ENCODE peak calls at places on chromosomes 2 and 18, in nine cellular contexts. X is left ventricle myocardium inferior; M is CD8-positive, alpha-beta memory T cell; B is body of pancreas; E is heart left ventricle; G is thoracic aorta; J is WERI-Rb-1; W is psoas muscle; P is tibial nerve. F is an unnamed sample.
A peak's percentile ranks its signal among the peaks of the same experiment; 100 is the strongest.

GRCh38 chr2:183019718-183020442 is 18.4 kb downstream of the NCKAP1 start:
- DNase-seq in G (no peak), W (no peak), B (no peak), P (no peak), E (no peak), X (no peak), M (no peak), J (no peak), F (no peak)

GRCh38 chr2:31693882-31694281 is 113.1 kb upstream of the SRD5A2 start:
- DNase-seq in J (no peak), E (no peak), G (no peak), M (no peak), P (no peak), X (no peak), W (no peak), B (no peak), F (no peak)

GRCh38 chr2:29360016-29360784 is 245.0 kb downstream of the CLIP4 start:
- DNase-seq in E (no peak), W (no peak), B (no peak), J (no peak), X (no peak), G (no peak), P (no peak), M (no peak), F (no peak)

GRCh38 chr2:15811367-15811766 is 129.0 kb upstream of the MYCN start:
- DNase-seq in G (no peak), B (no peak), J (no peak), X (no peak), M (no peak), P (no peak), W (no peak), E (no peak), F (no peak)

GRCh38 chr2:23801396-23801795 is 125.5 kb downstream of the ATAD2B start:
- DNase-seq in X (no peak), B (no peak), J (no peak), P (no peak), G (no peak), E (no peak), W (no peak), M (no peak), F (no peak)

GRCh38 chr2:98917031-98917459 is 19.0 kb downstream of the CRACDL start:
- DNase-seq in X (no peak), P (no peak), W (no peak), J (no peak), M (no peak), B (no peak), E (no peak), G (no peak), F (no peak)

GRCh38 chr2:208545398-208546042 is 138.9 kb downstream of the PTH2R start:
- DNase-seq in M (no peak), B (no peak), W (no peak), G (no peak), P (no peak), J (no peak), E (no peak), X (no peak), F (no peak)

GRCh38 chr2:196823750-196824149 is 14.6 kb upstream of the C2orf66 start:
- DNase-seq in G (no peak), P (no peak), E (no peak), J (no peak), M (no peak), B (no peak), W (no peak), X (no peak), F (no peak)

GRCh38 chr2:107698861-107699260 is 127.8 kb upstream of the RGPD4 start:
- DNase-seq in B (no peak), W (no peak), X (no peak), M (no peak), P (no peak), E (no peak), J (no peak), G (no peak), F (no peak)

GRCh38 chr2:190088917-190089316 is 26.4 kb upstream of the MSTN start:
- DNase-seq in W (peak; percentile 19), B (peak; percentile 45), E (no peak), M (peak; percentile 17), J (peak; percentile 50), P (no peak), G (no peak), X (no peak), F (no peak)

GRCh38 chr2:42090216-42090615 is 42.4 kb downstream of the PKDCC start:
- DNase-seq in B (no peak), E (no peak), M (no peak), G (no peak), P (no peak), W (no peak), X (no peak), J (no peak), F (no peak)

GRCh38 chr18:48663096-48663930 is 124.5 kb downstream of the CTIF start:
- DNase-seq in W (no peak), M (no peak), E (no peak), P (no peak), B (no peak), X (no peak), J (no peak), G (no peak), F (no peak)

GRCh38 chr2:170354855-170355649 is 177.1 kb downstream of the MYO3B start:
- DNase-seq in P (no peak), W (no peak), X (no peak), M (no peak), B (no peak), J (no peak), G (no peak), E (no peak), F (no peak)

GRCh38 chr2:11498126-11498473 is 32.1 kb upstream of the E2F6 start:
- DNase-seq in J (no peak), G (no peak), B (no peak), X (no peak), E (no peak), M (no peak), P (no peak), W (no peak), F (no peak)

GRCh38 chr2:11494310-11494709 is 28.3 kb upstream of the E2F6 start:
- DNase-seq in G (no peak), M (no peak), P (no peak), X (no peak), B (no peak), W (no peak), J (no peak), E (no peak), F (no peak)

GRCh38 chr2:11498543-11499034 is 32.6 kb upstream of the E2F6 start:
- DNase-seq in J (no peak), P (peak; percentile 49), G (no peak), E (peak; percentile 90), X (peak; percentile 89), B (peak; percentile 69), M (no peak), W (peak; percentile 85), F (no peak)

GRCh38 chr2:11495844-11496271 is 29.9 kb upstream of the E2F6 start:
- DNase-seq in J (peak; percentile 84), G (no peak), X (peak; percentile 29), E (peak; percentile 65), P (no peak), W (no peak), B (no peak), M (no peak), F (no peak)

GRCh38 chr2:11496311-11496710 is 30.4 kb upstream of the E2F6 start:
- DNase-seq in E (no peak), B (no peak), G (no peak), P (no peak), X (no peak), M (no peak), W (no peak), J (peak; percentile 64), F (no peak)
- H3K27ac ChIP-seq in E (peak overlapping the region; percentile 79), B (no peak overlapping the region), G (no peak overlapping the region), P (no peak overlapping the region), X (peak overlapping the region; percentile 88), M (no peak overlapping the region), W (peak overlapping the region; percentile 79), J (peak overlapping the region; percentile 24), F (no peak overlapping the region)

DNA sequence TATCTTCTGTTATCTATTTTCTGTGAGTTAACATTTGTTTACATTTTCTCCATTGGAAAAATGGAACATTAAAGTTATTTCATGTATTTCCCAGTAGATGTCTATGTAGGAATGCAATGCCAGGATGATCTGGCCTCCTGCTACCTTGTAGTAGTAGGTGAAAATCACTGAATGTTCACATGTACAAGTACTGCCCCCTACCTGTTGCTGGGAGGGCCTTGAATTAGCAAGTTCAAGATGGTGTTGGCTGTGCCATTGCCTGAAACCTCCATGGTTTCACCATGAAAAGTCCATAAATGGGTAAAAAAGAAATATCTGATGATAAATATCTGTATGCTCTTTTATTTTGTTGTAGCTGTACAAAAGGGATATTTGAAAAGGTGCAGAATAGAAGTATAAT is 30.7 kb downstream of the XRCC5 start:
- DNase-seq in J (peak; percentile 39), M (no peak), P (no peak), X (no peak), W (no peak), G (no peak), B (peak; percentile 13), E (no peak), F (peak; percentile 15)
- H3K36me3 ChIP-seq in J (peaks cover 95% of the 10 kb centered on the region), M (peaks cover 69% of the 10 kb centered on the region), P (peaks cover 38% of the 10 kb centered on the region), X (peaks cover 99% of the 10 kb centered on the region), W (peaks cover 21% of the 10 kb centered on the region), G (peaks cover 77% of the 10 kb centered on the region), B (peaks cover 52% of the 10 kb centered on the region), E (peaks cover 57% of the 10 kb centered on the region), F (peaks cover 90% of the 10 kb centered on the region)

DNA sequence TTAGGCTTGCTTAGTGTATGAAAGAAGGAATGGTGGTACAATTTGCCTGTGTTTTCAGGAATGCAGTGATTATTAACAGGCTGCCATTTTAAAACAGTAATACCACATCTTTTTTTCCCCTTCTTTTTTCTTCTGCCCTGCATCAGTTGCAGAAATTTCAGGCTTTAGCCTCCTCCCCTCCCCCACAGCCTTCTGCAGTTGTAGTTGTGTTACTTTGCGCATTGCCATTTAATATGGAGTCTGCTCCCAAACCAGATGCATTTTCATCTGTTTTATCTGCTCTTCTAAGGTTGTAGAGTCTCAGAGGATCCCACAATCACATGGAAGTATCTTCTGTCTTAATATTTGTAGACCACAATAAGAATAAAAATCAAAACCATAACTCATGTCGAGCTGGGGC is 3.8 kb downstream of the ASXL3 start:
- DNase-seq in W (no peak), G (no peak), E (no peak), M (no peak), X (no peak), P (no peak), J (no peak), B (no peak), F (no peak)
- H3K27ac ChIP-seq in W (no peak overlapping the region), G (peak overlapping the region; percentile 43), E (peak overlapping the region; percentile 67), M (no peak overlapping the region), X (peak overlapping the region; percentile 90), P (peak overlapping the region; percentile 60), J (no peak overlapping the region), B (peak overlapping the region; percentile 5), F (no peak overlapping the region)

DNA sequence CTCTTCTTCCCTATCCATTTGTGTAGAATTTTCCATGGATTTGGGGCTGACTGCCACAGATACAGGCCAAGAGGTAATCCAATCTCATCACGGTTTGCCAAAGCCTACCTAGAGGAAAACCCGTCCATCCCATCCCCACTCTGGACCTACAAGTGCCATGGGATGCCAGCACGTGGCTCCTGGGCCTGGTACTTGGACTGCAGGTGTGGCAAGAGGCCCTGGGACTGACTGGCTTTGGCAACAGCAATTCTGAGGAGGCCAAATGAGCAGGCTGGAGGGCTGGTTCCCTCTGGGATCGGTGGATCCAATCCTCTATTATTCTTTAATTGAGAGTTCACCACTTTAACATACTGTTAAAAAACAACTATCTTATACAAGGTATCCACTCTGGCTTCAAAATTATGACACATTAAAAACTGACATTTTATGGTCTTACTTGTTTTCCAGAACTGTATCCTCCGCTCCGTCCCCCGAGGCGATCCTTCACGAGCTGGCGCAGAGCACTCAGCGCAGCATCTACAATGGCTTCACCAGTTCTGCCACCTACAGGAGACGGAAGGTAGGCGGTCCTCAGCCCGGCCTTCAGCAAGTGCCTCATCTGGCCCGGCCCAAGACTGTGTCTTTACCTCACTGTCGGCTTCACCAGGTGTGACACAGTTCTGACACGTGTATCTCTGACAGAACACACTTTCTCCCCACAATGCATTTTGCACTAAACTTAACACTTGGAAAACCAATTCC is 19.8 kb downstream of the PDIA6 start:
- DNase-seq in X (no peak), E (no peak), J (peak; percentile 50), B (no peak), M (no peak), P (no peak), G (no peak), W (no peak), F (no peak)
- H3K36me3 ChIP-seq in X (peaks cover 93% of the 10 kb centered on the region), E (peaks cover 67% of the 10 kb centered on the region), J (peaks cover 94% of the 10 kb centered on the region), B (peaks cover 39% of the 10 kb centered on the region), M (peaks cover 29% of the 10 kb centered on the region), P (peaks cover 12% of the 10 kb centered on the region), G (peaks cover 35% of the 10 kb centered on the region), W (peaks cover 23% of the 10 kb centered on the region), F (peaks cover 67% of the 10 kb centered on the region)

F was measured in effector memory CD4-positive, alpha-beta T cell.